ENCODE peak calls at places on chromosomes 12 and 14, in nine cellular contexts. J, D, Z, H, Y, T, B, I and R are unnamed samples.
A peak's percentile ranks its signal among the peaks of the same experiment; 100 is the strongest.

GRCh38 chr14:68164723-68165122 is 345.1 kb downstream of the RAD51B start:
- DNase-seq in B (no peak), I (no peak), D (no peak), J (no peak), T (no peak), Z (no peak), Y (no peak), H (no peak), R (no peak)

GRCh38 chr12:122519418-122519817 is 7.3 kb downstream of the RSRC2 start:
- DNase-seq in H (no peak), J (no peak), I (no peak), Z (no peak), D (no peak), B (no peak), T (no peak), Y (no peak), R (no peak)

GRCh38 chr14:39097159-39097558 is 5.9 kb downstream of the SEC23A start:
- DNase-seq in J (no peak), D (no peak), Y (no peak), B (no peak), T (no peak), H (no peak), I (no peak), Z (no peak), R (no peak)

GRCh38 chr12:81257952-81258551 is 180.2 kb downstream of the ACSS3 start:
- DNase-seq in D (no peak), H (no peak), B (peak; percentile 8), J (no peak), I (no peak), T (peak; percentile 28), Z (no peak), Y (peak; percentile 19), R (no peak)

GRCh38 chr14:89827260-89827659 is 127.3 kb downstream of the EFCAB11 start:
- DNase-seq in I (no peak), T (no peak), B (no peak), Z (no peak), H (no peak), J (no peak), D (no peak), Y (no peak), R (no peak)

GRCh38 chr14:105390849-105391500 is 7.4 kb upstream of the TEX22 start:
- DNase-seq in T (no peak), J (no peak), I (no peak), Z (no peak), D (no peak), B (no peak), Y (no peak), H (no peak), R (no peak)

GRCh38 chr12:69570545-69571399 is 14.5 kb upstream of the CCT2 start:
- DNase-seq in T (peak; percentile 66), H (peak; percentile 49), Y (peak; percentile 79), I (peak; percentile 49), B (no peak), J (no peak), Z (no peak), D (no peak), R (peak; percentile 69)

GRCh38 chr12:79298511-79298910 is 392.3 kb downstream of the PAWR start:
- DNase-seq in H (no peak), D (no peak), B (no peak), Y (no peak), Z (no peak), T (no peak), I (no peak), J (no peak), R (no peak)

GRCh38 chr12:52152905-52153317 is 38.9 kb downstream of the KRT80 start:
- DNase-seq in J (no peak), D (no peak), I (no peak), T (no peak), Z (no peak), H (no peak), Y (no peak), B (no peak), R (no peak)

GRCh38 chr12:111228916-111229666 is 139.8 kb downstream of the PHETA1 start:
- DNase-seq in Y (no peak), H (no peak), J (no peak), B (no peak), I (no peak), D (no peak), Z (no peak), T (no peak), R (no peak)

GRCh38 chr12:52082026-52082667 is 2.6 kb downstream of the SMIM41 start:
- DNase-seq in B (no peak), I (no peak), J (peak; percentile 77), Y (no peak), D (peak; percentile 51), T (no peak), Z (peak; percentile 57), H (no peak), R (no peak)

GRCh38 chr12:88960213-88960878 is 380.1 kb upstream of the KITLG start:
- DNase-seq in Y (no peak), J (no peak), T (peak; percentile 91), D (no peak), I (no peak), B (no peak), Z (no peak), H (no peak), R (no peak)

GRCh38 chr14:95514131-95515079 is 2.0 kb downstream of the SYNE3 start:
- DNase-seq in H (no peak), Z (no peak), D (no peak), J (peak; percentile 51), I (no peak), B (no peak), Y (no peak), T (no peak), R (no peak)

GRCh38 chr12:82857911-82858533 is 171.3 kb downstream of the TMTC2 start:
- DNase-seq in B (no peak), I (no peak), Z (no peak), Y (no peak), D (no peak), H (no peak), J (no peak), T (no peak), R (no peak)

GRCh38 chr12:52454411-52455201 is 2.7 kb upstream of the KRT6B start:
- DNase-seq in Z (no peak), J (no peak), I (no peak), T (peak; percentile 28), D (no peak), H (no peak), Y (no peak), B (no peak), R (no peak)

GRCh38 chr12:75975692-75976091 is 55.9 kb downstream of the PHLDA1 start:
- DNase-seq in J (no peak), Z (no peak), T (no peak), B (no peak), Y (no peak), H (no peak), I (no peak), D (no peak), R (no peak)

GRCh38 chr12:1069846-1070245 is 78.8 kb downstream of the ERC1 start:
- DNase-seq in I (no peak), Z (no peak), D (no peak), J (no peak), B (no peak), Y (no peak), T (no peak), H (no peak), R (no peak)

GRCh38 chr12:1059162-1059561 is 68.1 kb downstream of the ERC1 start:
- DNase-seq in Z (no peak), T (no peak), I (no peak), B (no peak), Y (no peak), D (no peak), H (no peak), J (no peak), R (no peak)

GRCh38 chr12:1065629-1066028 is 74.6 kb downstream of the ERC1 start:
- DNase-seq in I (no peak), Y (no peak), H (no peak), T (no peak), D (no peak), Z (no peak), J (no peak), B (no peak), R (no peak)

GRCh38 chr12:1063852-1064251 is 72.8 kb downstream of the ERC1 start:
- DNase-seq in J (no peak), H (no peak), Y (no peak), D (no peak), T (no peak), I (no peak), Z (no peak), B (no peak), R (no peak)

GRCh38 chr12:1064317-1064716 is 73.3 kb downstream of the ERC1 start:
- DNase-seq in B (no peak), T (no peak), Z (no peak), I (no peak), Y (no peak), J (no peak), H (no peak), D (no peak), R (no peak)
- H3K9me3 ChIP-seq in B (peaks cover 15% of the 10 kb centered on the region), T (peaks cover 6% of the 10 kb centered on the region), Z (peaks cover 31% of the 10 kb centered on the region), I (peaks cover 18% of the 10 kb centered on the region), Y (peaks cover 5% of the 10 kb centered on the region), J (no peaks in the 10 kb centered on the region), H (no peaks in the 10 kb centered on the region), D (peaks cover 41% of the 10 kb centered on the region), R (peaks cover 7% of the 10 kb centered on the region)

GRCh38 chr14:19800282-19801117 is 3.1 kb upstream of the OR4N2 start:
- DNase-seq in I (no peak), D (no peak), Y (no peak), T (no peak), Z (no peak), B (no peak), J (no peak), H (no peak), R (no peak)
- H3K9me3 ChIP-seq in I (peaks cover 16% of the 10 kb centered on the region), D (peaks cover 18% of the 10 kb centered on the region), Y (no peaks in the 10 kb centered on the region), T (peaks cover 10% of the 10 kb centered on the region), Z (no peaks in the 10 kb centered on the region), B (peaks cover 37% of the 10 kb centered on the region), J (no peaks in the 10 kb centered on the region), H (no peaks in the 10 kb centered on the region), R (no peaks in the 10 kb centered on the region)

DNA sequence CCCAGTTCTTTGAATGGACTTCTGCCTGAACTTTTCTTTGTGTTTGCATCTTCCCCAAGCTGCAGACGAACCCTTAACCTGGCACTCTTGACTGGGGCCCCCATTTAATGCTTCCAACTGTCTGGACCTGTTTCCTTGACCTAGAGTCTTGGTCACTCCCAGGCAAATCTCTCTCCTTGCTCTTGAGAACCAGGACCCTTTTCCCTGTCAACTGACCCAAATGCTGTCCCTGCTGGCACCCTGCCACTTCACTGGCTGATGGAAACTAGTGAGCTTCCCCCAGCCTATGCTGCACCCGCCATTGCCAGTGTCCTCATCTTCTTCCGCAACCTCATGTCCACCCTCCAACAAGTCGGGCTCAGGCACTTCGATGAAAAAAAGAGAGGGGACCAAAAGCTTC is 79.5 kb downstream of the PRIMA1 start:
- DNase-seq in I (no peak), H (no peak), Z (no peak), J (no peak), T (no peak), Y (no peak), D (no peak), B (no peak), R (no peak)
- H3K9me3 ChIP-seq in I (no peaks in the 10 kb centered on the region), H (no peaks in the 10 kb centered on the region), Z (no peaks in the 10 kb centered on the region), J (no peaks in the 10 kb centered on the region), T (no peaks in the 10 kb centered on the region), Y (no peaks in the 10 kb centered on the region), D (no peaks in the 10 kb centered on the region), B (no peaks in the 10 kb centered on the region), R (no peaks in the 10 kb centered on the region)

DNA sequence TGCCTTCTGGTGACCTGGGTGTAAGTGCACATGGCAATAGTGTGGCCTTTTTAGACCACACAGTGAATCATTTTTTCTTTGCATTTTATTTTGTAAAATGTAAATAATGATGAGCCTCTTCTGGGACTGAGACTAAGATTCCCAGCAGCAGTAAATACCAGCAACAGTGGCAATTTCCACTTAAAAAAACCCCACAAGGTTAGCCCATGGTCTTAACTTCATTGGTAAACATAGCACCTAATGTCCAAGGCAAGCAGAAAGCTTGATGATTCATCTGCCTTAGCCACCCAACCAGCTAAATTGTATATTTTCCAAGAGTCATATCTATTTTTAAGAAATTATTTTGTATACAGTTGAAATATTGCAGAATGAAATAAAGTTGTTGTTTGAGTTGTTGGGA is 235.9 kb upstream of the NOVA1 start:
- DNase-seq in T (no peak), J (no peak), Y (no peak), D (no peak), Z (no peak), B (no peak), I (no peak), H (no peak), R (no peak)
- H3K9me3 ChIP-seq in T (peaks cover 11% of the 10 kb centered on the region), J (no peaks in the 10 kb centered on the region), Y (no peaks in the 10 kb centered on the region), D (no peaks in the 10 kb centered on the region), Z (no peaks in the 10 kb centered on the region), B (no peaks in the 10 kb centered on the region), I (no peaks in the 10 kb centered on the region), H (no peaks in the 10 kb centered on the region), R (no peaks in the 10 kb centered on the region)